ENCODE peak calls at places on chromosome 9, in ten cellular contexts. B is ovary, K is suprapubic skin, J is IMR-90, V is body of pancreas, F is GM12878, E is Peyer's patch, H is adrenal gland, N is transverse colon, Q is upper lobe of left lung. D is an unnamed sample.

GRCh38 chr9:16624356-16624755 is 246.1 kb downstream of the BNC2 start:
- DNase-seq in F (no peak), H (no peak), K (no peak), E (no peak), V (no peak), B (no peak), Q (no peak), J (no peak), N (no peak), D (no peak)

GRCh38 chr9:135152608-135153337 is 65.3 kb downstream of the OLFM1 start:
- DNase-seq in F (no peak), B (no peak), V (no peak), E (no peak), J (no peak), N (no peak), H (no peak), K (no peak), Q (no peak), D (no peak)

GRCh38 chr9:18923167-18923566 is 109.8 kb downstream of the SAXO1 start:
- DNase-seq in K (no peak), F (no peak), Q (no peak), N (no peak), J (no peak), B (no peak), V (no peak), H (no peak), E (no peak), D (no peak)

GRCh38 chr9:116345817-116346216 is 192.2 kb downstream of the PAPPA start:
- DNase-seq in N (no peak), K (no peak), B (no peak), Q (no peak), H (no peak), V (no peak), E (no peak), J (no peak), F (no peak), D (no peak)

GRCh38 chr9:93265301-93265971 is 81.5 kb downstream of the WNK2 start:
- DNase-seq in F (no peak), E (peak; percentile 3), J (no peak), H (no peak), Q (no peak), B (no peak), N (no peak), V (no peak), K (no peak), D (no peak)

GRCh38 chr9:93557366-93558137 is 18.8 kb upstream of the PHF2 start:
- DNase-seq in J (no peak), Q (no peak), E (no peak), N (no peak), B (no peak), V (no peak), K (no peak), F (no peak), H (no peak), D (no peak)

GRCh38 chr9:2469681-2470141 is 151.9 kb upstream of the VLDLR start:
- DNase-seq in B (peak; percentile 56), N (peak; percentile 51), E (no peak), V (peak; percentile 18), F (peak; percentile 7), H (peak; percentile 38), Q (peak; percentile 29), J (peak; percentile 6), K (no peak), D (peak; percentile 34)

GRCh38 chr9:116234091-116234490 is 80.5 kb downstream of the PAPPA start:
- DNase-seq in Q (no peak), E (no peak), F (no peak), B (no peak), N (no peak), J (peak; percentile 99), K (no peak), V (no peak), H (no peak), D (peak; percentile 63)

GRCh38 chr9:115158666-115159481 is 40.9 kb upstream of the TNC start:
- DNase-seq in E (no peak), K (no peak), N (no peak), F (no peak), J (peak; percentile 78), H (no peak), B (no peak), V (no peak), Q (no peak), D (no peak)

GRCh38 chr9:117704024-117704575 is at the start of gene TLR4:
- DNase-seq in J (no peak), Q (peak; percentile 78), E (peak; percentile 75), K (peak; percentile 76), F (peak; percentile 45), H (peak; percentile 80), V (no peak), B (peak; percentile 52), N (peak; percentile 71), D (peak; percentile 51)

GRCh38 chr9:121760571-121760970 is 109.1 kb downstream of the DAB2IP start:
- DNase-seq in Q (no peak), E (no peak), F (no peak), K (no peak), N (no peak), B (no peak), V (no peak), H (no peak), J (no peak), D (no peak)
- H3K36me3 ChIP-seq in Q (peaks cover 14% of the 10 kb centered on the region), E (no peaks in the 10 kb centered on the region), F (no peaks in the 10 kb centered on the region), K (peaks cover 79% of the 10 kb centered on the region), N (peaks cover 9% of the 10 kb centered on the region), B (no peaks in the 10 kb centered on the region), V (no peaks in the 10 kb centered on the region), H (no peaks in the 10 kb centered on the region), J (peaks cover 53% of the 10 kb centered on the region), D (no peaks in the 10 kb centered on the region)

GRCh38 chr9:129111143-129111761 is at the start of gene PTPA:
- DNase-seq in V (peak; percentile 88), Q (peak; percentile 88), B (peak; percentile 94), N (peak; percentile 88), E (peak; percentile 76), J (peak; percentile 85), K (peak; percentile 91), H (peak; percentile 87), F (no peak), D (peak; percentile 78)
- TF ChIP-seq POLR2A in V (no peak), Q (no peak), B (peak; percentile 11), N (peak; percentile 21), E (no peak), J (peak; percentile 8), K (peak; percentile 8), H (no peak), F (peak; percentile 8), D (peak; percentile 33)

DNA sequence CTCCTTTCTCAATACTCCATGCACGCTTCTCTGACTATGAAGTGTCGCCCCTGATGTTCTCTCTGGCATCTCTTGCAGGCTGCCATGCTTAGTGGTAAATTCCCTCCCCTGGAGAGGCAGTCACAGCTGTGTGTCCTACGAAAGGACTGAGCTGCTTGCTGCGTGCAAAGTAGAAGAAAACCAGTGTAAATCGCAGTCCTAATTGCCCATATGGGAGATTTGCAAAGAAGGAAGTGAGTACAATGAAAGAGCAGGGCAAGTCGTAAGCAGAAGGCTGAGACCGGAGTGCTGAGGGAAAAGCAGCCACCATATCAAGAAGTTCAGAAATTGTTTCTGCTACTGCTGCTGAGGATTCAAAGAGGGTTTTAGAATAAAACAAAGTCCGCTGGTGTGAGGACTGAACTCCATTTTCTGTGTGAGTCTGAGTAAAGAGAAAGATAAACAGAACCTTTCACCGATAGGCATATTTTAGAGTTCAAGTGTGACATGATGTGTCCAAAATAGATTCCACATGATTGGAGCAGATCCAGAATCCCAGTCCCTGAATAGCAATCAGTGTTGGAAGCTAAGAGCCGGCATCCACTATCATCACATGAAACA is 507.8 kb upstream of the MPDZ start:
- DNase-seq in Q (no peak), E (no peak), H (no peak), N (no peak), V (no peak), F (no peak), K (no peak), B (no peak), J (peak; percentile 46), D (no peak)
- H3K27ac ChIP-seq in Q (peak overlapping the region; percentile 54), E (no peak overlapping the region), H (peak overlapping the region; percentile 62), N (peak overlapping the region; percentile 7), V (no peak overlapping the region), F (no peak overlapping the region), K (peak overlapping the region; percentile 59), B (peak overlapping the region; percentile 32), J (peak overlapping the region; percentile 9), D (peak overlapping the region; percentile 67)

GRCh38 chr9:84212224-84212623 is 128.3 kb downstream of the SLC28A3 start:
- DNase-seq in E (no peak), F (no peak), N (no peak), B (no peak), J (no peak), Q (no peak), H (no peak), K (no peak), V (no peak), D (no peak)
- H3K36me3 ChIP-seq in E (no peaks in the 10 kb centered on the region), F (no peaks in the 10 kb centered on the region), N (no peaks in the 10 kb centered on the region), B (no peaks in the 10 kb centered on the region), J (no peaks in the 10 kb centered on the region), Q (no peaks in the 10 kb centered on the region), H (no peaks in the 10 kb centered on the region), K (no peaks in the 10 kb centered on the region), V (no peaks in the 10 kb centered on the region), D (no peaks in the 10 kb centered on the region)

GRCh38 chr9:71941998-71942567 is 30.6 kb downstream of the C9orf85 start:
- DNase-seq in H (no peak), K (no peak), N (no peak), J (peak; percentile 12), B (no peak), F (no peak), Q (no peak), E (no peak), V (no peak), D (no peak)
- TF ChIP-seq POLR2A in H (no peak), K (no peak), N (no peak), J (no peak), B (no peak), F (no peak), Q (no peak), E (no peak), V (no peak), D (no peak)

GRCh38 chr9:8474937-8475336 is 675.4 kb upstream of the DMAC1 start:
- DNase-seq in J (no peak), N (no peak), Q (no peak), V (no peak), H (no peak), B (no peak), F (no peak), K (no peak), E (no peak), D (no peak)
- H3K27ac ChIP-seq in J (no peak overlapping the region), N (no peak overlapping the region), Q (no peak overlapping the region), V (no peak overlapping the region), H (no peak overlapping the region), B (no peak overlapping the region), F (no peak overlapping the region), K (no peak overlapping the region), E (no peak overlapping the region), D (no peak overlapping the region)

D was measured in uterus.